ENCODE peak calls at places on chromosomes 5 and 9, in eight cellular contexts. H is ovary; O is mesothelial cell of epicardium; Q is ascending aorta; I is activated naive CD8-positive, alpha-beta T cell treated with anti-CD3 and anti-CD28 coated beads, Interleukin-2, amount 10 ng/mL, durations not matched to agents 7 days and 5 days; U is AG04449; B is NCI-H345; P is NCI-H1105. R is an unnamed sample.

GRCh38 chr5:55913396-55914140 is 62.4 kb downstream of the IL31RA start:
- DNase-seq in O (no peak), H (no peak), Q (no peak), U (no peak), P (no peak), B (no peak), I (no peak), R (no peak)

GRCh38 chr9:84297162-84297821 is 43.3 kb downstream of the SLC28A3 start:
- DNase-seq in O (no peak), U (peak), I (no peak), B (no peak), P (no peak), H (no peak), Q (no peak), R (no peak)

GRCh38 chr5:93360436-93361100 is 220.5 kb downstream of the NR2F1-AS1 start:
- DNase-seq in H (no peak), U (no peak), I (no peak), Q (no peak), B (no peak), O (no peak), P (no peak), R (no peak)

GRCh38 chr9:112495614-112496013 is 9.0 kb downstream of the KIAA1958 start:
- DNase-seq in Q (no peak), U (no peak), H (no peak), P (no peak), O (no peak), I (no peak), B (no peak), R (no peak)

GRCh38 chr5:150318613-150319483 is 16.1 kb upstream of the ARSI start:
- DNase-seq in U (no peak), O (no peak), I (no peak), H (no peak), Q (no peak), P (no peak), B (no peak), R (no peak)

GRCh38 chr9:126633881-126634558 is 20.3 kb downstream of the LMX1B start:
- DNase-seq in I (no peak), U (no peak), H (no peak), B (peak), Q (no peak), P (no peak), O (no peak), R (no peak)

GRCh38 chr5:26034813-26035212 is 1003.6 kb downstream of the CDH9 start:
- DNase-seq in H (no peak), Q (no peak), B (no peak), O (no peak), P (no peak), U (no peak), I (no peak), R (no peak)

GRCh38 chr9:129142536-129142935 is 31.3 kb downstream of the PTPA start:
- DNase-seq in P (no peak), B (no peak), O (no peak), Q (no peak), I (no peak), H (no peak), U (no peak), R (no peak)

GRCh38 chr9:18706648-18707047 is 232.7 kb downstream of the ADAMTSL1 start:
- DNase-seq in B (no peak), U (no peak), O (no peak), P (no peak), I (no peak), Q (no peak), H (no peak), R (no peak)

GRCh38 chr5:53031695-53032096 is 42.5 kb downstream of the ITGA2 start:
- DNase-seq in B (no peak), H (no peak), O (no peak), P (no peak), U (peak), I (peak), Q (no peak), R (no peak)

GRCh38 chr9:34988218-34989055 is 1.1 kb upstream of the DNAJB5 start:
- DNase-seq in O (no peak), P (no peak), B (peak), Q (no peak), H (no peak), I (peak), U (no peak), R (no peak)

GRCh38 chr5:168072665-168073064 is 218.8 kb upstream of the WWC1 start:
- DNase-seq in Q (no peak), U (no peak), B (peak), P (no peak), H (no peak), O (no peak), I (no peak), R (no peak)

GRCh38 chr5:89204766-89205165 is 321.8 kb upstream of the MEF2C start:
- DNase-seq in O (no peak), Q (no peak), B (no peak), U (no peak), P (no peak), I (no peak), H (no peak), R (no peak)

GRCh38 chr5:123752576-123752975 is 240.6 kb downstream of the CSNK1G3 start:
- DNase-seq in Q (no peak), O (no peak), I (no peak), U (peak), H (no peak), P (no peak), B (no peak), R (no peak)

GRCh38 chr5:176870110-176870591 is 29.0 kb downstream of the HK3 start:
- DNase-seq in U (no peak), B (no peak), P (no peak), H (no peak), O (no peak), Q (no peak), I (no peak), R (peak)

GRCh38 chr9:109403116-109403515 is 82.3 kb upstream of the EPB41L4B start:
- DNase-seq in Q (no peak), H (no peak), I (no peak), U (no peak), B (no peak), O (no peak), P (no peak), R (no peak)

GRCh38 chr9:4886698-4887097 is 94.0 kb downstream of the RCL1 start:
- DNase-seq in P (no peak), I (no peak), B (no peak), Q (no peak), O (no peak), U (no peak), H (no peak), R (no peak)

GRCh38 chr9:122125891-122126331 is 32.8 kb upstream of the TTLL11 start:
- DNase-seq in Q (no peak), I (no peak), B (no peak), U (no peak), P (no peak), H (no peak), O (no peak), R (no peak)

GRCh38 chr5:122156724-122157325 is 27.5 kb downstream of the ZNF474 start:
- DNase-seq in B (no peak), O (no peak), U (no peak), H (no peak), Q (no peak), P (no peak), I (no peak), R (no peak)

GRCh38 chr5:14174235-14174636 is 31.1 kb downstream of the TRIO start:
- DNase-seq in I (no peak), H (no peak), O (no peak), Q (no peak), U (no peak), B (no peak), P (no peak), R (no peak)

GRCh38 chr9:70105142-70105541 is 61.5 kb downstream of the MAMDC2 start:
- DNase-seq in B (no peak), P (no peak), H (no peak), Q (no peak), O (no peak), U (no peak), I (no peak), R (no peak)

GRCh38 chr9:4540425-4540824 is 50.2 kb downstream of the SLC1A1 start:
- DNase-seq in B (no peak), I (no peak), U (no peak), P (no peak), O (no peak), H (no peak), Q (no peak), R (no peak)

GRCh38 chr9:5113523-5113922 is 71.9 kb downstream of the INSL6 start:
- DNase-seq in P (no peak), O (no peak), Q (no peak), I (no peak), B (no peak), H (no peak), U (no peak), R (no peak)

GRCh38 chr5:167814828-167815227 is 476.6 kb upstream of the WWC1 start:
- DNase-seq in H (no peak), Q (no peak), I (no peak), U (peak), B (no peak), O (no peak), P (no peak), R (no peak)

GRCh38 chr9:86816366-86816765 is 130.9 kb downstream of the GAS1 start:
- DNase-seq in B (no peak), H (no peak), U (no peak), I (no peak), P (no peak), O (no peak), Q (no peak), R (no peak)

GRCh38 chr9:133916159-133916541 is 76.0 kb downstream of the VAV2 start:
- DNase-seq in O (no peak), U (no peak), H (no peak), B (no peak), P (no peak), Q (no peak), I (no peak), R (no peak)

GRCh38 chr5:14009575-14009974 is 65.1 kb upstream of the DNAH5 start:
- DNase-seq in P (no peak), Q (no peak), O (no peak), U (no peak), B (peak), I (no peak), H (no peak), R (no peak)

GRCh38 chr5:15968994-15969393 is 210.6 kb downstream of the MARCHF11 start:
- DNase-seq in B (no peak), I (no peak), P (no peak), Q (no peak), U (no peak), H (no peak), O (no peak), R (no peak)

GRCh38 chr9:125649315-125649714 is 57.7 kb downstream of the MAPKAP1 start:
- DNase-seq in P (no peak), U (peak), B (no peak), I (no peak), Q (peak), O (no peak), H (no peak), R (no peak)

GRCh38 chr5:107532182-107532878 is 138.4 kb downstream of the EFNA5 start:
- DNase-seq in U (no peak), I (no peak), P (no peak), H (no peak), B (no peak), O (no peak), Q (no peak), R (no peak)

GRCh38 chr5:150303660-150304411 is 1.1 kb upstream of the ARSI start:
- DNase-seq in I (no peak), H (no peak), B (no peak), U (no peak), P (no peak), Q (no peak), O (no peak), R (no peak)

GRCh38 chr9:122206118-122207046 is 22.4 kb downstream of the LHX6 start:
- DNase-seq in B (no peak), I (no peak), H (no peak), P (no peak), O (no peak), U (peak), Q (no peak), R (no peak)

GRCh38 chr5:40404613-40405012 is 275.1 kb upstream of the PTGER4 start:
- DNase-seq in B (no peak), U (no peak), O (no peak), P (no peak), H (no peak), I (no peak), Q (no peak), R (no peak)

GRCh38 chr9:84140535-84141101 is 160.0 kb downstream of the RMI1 start:
- DNase-seq in U (no peak), H (peak), P (peak), Q (no peak), I (peak), O (no peak), B (peak), R (no peak)

GRCh38 chr5:116731432-116731831 is 156.8 kb upstream of the SEMA6A start:
- DNase-seq in U (no peak), I (no peak), Q (no peak), O (no peak), P (no peak), B (no peak), H (no peak), R (no peak)

GRCh38 chr9:75027187-75028107 is 646 bp downstream of the CARNMT1 start:
- DNase-seq in U (no peak), I (no peak), Q (no peak), P (no peak), O (peak), H (peak), B (peak), R (no peak)

GRCh38 chr5:10355071-10355889 is 1.8 kb downstream of the MARCHF6 start:
- DNase-seq in U (peak), I (no peak), O (no peak), Q (no peak), P (peak), B (peak), H (no peak), R (no peak)

R was measured in cerebellar nuclear complex.